ENCODE peak calls at places on chromosomes 6 and 20, in ten cellular contexts. S, L, J, R, T, I, Y, P, F and A are unnamed samples.

GRCh38 chr6:137637161-137637560 is 143.0 kb upstream of the OLIG3 start:
- DNase-seq in L (no peak), Y (no peak), P (no peak), S (peak; percentile 100), I (peak; percentile 83), T (no peak), F (no peak), R (no peak), J (no peak), A (no peak)

GRCh38 chr6:322940-323729 is 30.8 kb downstream of the DUSP22 start:
- DNase-seq in F (no peak), T (peak; percentile 60), P (no peak), J (no peak), Y (no peak), L (peak; percentile 50), I (no peak), S (no peak), R (no peak), A (no peak)

GRCh38 chr6:5660772-5661171 is 346.0 kb downstream of the NRN1 start:
- DNase-seq in I (no peak), T (no peak), R (no peak), F (no peak), J (no peak), L (no peak), P (no peak), S (no peak), Y (no peak), A (no peak)

GRCh38 chr20:35465976-35466375 is 10.6 kb downstream of the CEP250 start:
- DNase-seq in P (no peak), Y (no peak), J (no peak), L (no peak), R (no peak), I (no peak), F (no peak), T (no peak), S (no peak), A (no peak)

GRCh38 chr6:3119040-3119723 is 671 bp downstream of the BPHL start:
- DNase-seq in F (no peak), Y (no peak), R (no peak), T (no peak), P (no peak), J (no peak), S (peak; percentile 42), I (no peak), L (no peak), A (no peak)

GRCh38 chr6:36655073-36655847 is 23.3 kb upstream of the CDKN1A start:
- DNase-seq in F (no peak), P (no peak), L (no peak), I (peak; percentile 75), S (peak; percentile 30), Y (no peak), T (no peak), J (no peak), R (no peak), A (no peak)

GRCh38 chr6:122775975-122776374 is 3.5 kb upstream of the FABP7 start:
- DNase-seq in T (no peak), Y (no peak), J (no peak), L (no peak), R (no peak), S (no peak), I (no peak), F (no peak), P (no peak), A (no peak)

GRCh38 chr20:20939006-20939405 is 167.2 kb downstream of the LINC00237 start:
- DNase-seq in R (no peak), Y (no peak), S (no peak), T (no peak), I (no peak), P (no peak), J (no peak), L (no peak), F (no peak), A (no peak)

GRCh38 chr20:51945177-51945576 is 142.9 kb upstream of the SALL4 start:
- DNase-seq in F (no peak), I (no peak), R (no peak), L (no peak), Y (no peak), J (no peak), S (no peak), T (no peak), P (no peak), A (no peak)

GRCh38 chr6:111565316-111566221 is 40.1 kb downstream of the TRAF3IP2 start:
- DNase-seq in L (no peak), F (peak; percentile 68), R (no peak), S (no peak), I (no peak), T (no peak), P (no peak), J (no peak), Y (no peak), A (no peak)

GRCh38 chr20:51888186-51888790 is 86.0 kb upstream of the SALL4 start:
- DNase-seq in L (no peak), R (no peak), I (no peak), Y (no peak), F (no peak), T (no peak), J (no peak), P (no peak), S (no peak), A (no peak)

GRCh38 chr6:132054525-132054924 is 103.4 kb upstream of the CCN2 start:
- DNase-seq in Y (no peak), S (peak; percentile 62), T (no peak), P (no peak), J (no peak), I (no peak), R (no peak), F (no peak), L (no peak), A (no peak)

GRCh38 chr6:17584241-17584803 is 15.8 kb upstream of the FAM8A1 start:
- DNase-seq in L (no peak), J (no peak), S (peak; percentile 88), I (peak; percentile 66), P (no peak), Y (no peak), R (no peak), F (peak; percentile 62), T (peak; percentile 79), A (no peak)

GRCh38 chr6:166907373-166907841 is 48.9 kb downstream of the RNASET2 start:
- DNase-seq in R (no peak), P (no peak), Y (no peak), L (peak; percentile 64), F (no peak), T (no peak), J (no peak), S (no peak), I (no peak), A (no peak)

GRCh38 chr20:46690219-46691111 is 1.2 kb upstream of the TP53RK start:
- DNase-seq in T (peak; percentile 1), I (no peak), R (no peak), L (no peak), P (no peak), S (peak; percentile 28), Y (no peak), J (no peak), F (no peak), A (no peak)

GRCh38 chr20:8780926-8781325 is 288.0 kb upstream of the PLCB4 start:
- DNase-seq in I (no peak), S (no peak), F (no peak), J (no peak), P (no peak), L (no peak), T (no peak), Y (no peak), R (no peak), A (no peak)

GRCh38 chr6:9623228-9623832 is 791.5 kb downstream of the TFAP2A start:
- DNase-seq in F (no peak), J (no peak), T (no peak), I (no peak), L (no peak), R (no peak), Y (no peak), P (no peak), S (no peak), A (no peak)